ENCODE peak calls at places on chromosomes 7 and 10, in eight cellular contexts. L is HepG2, S is ovary, R is stomach, F is sigmoid colon, V is A549, A is tibial nerve, C is transverse colon. X is an unnamed sample.
A peak's percentile ranks its signal among the peaks of the same experiment; 100 is the strongest.

GRCh38 chr10:124296121-124296812 is 122.5 kb downstream of the OAT start:
- DNase-seq in L (no peak), S (no peak), R (no peak), F (peak; percentile 44), V (no peak), A (no peak), C (no peak), X (peak; percentile 66)

GRCh38 chr10:114458955-114459354 is 54.7 kb upstream of the AFAP1L2 start:
- DNase-seq in L (peak; percentile 8), S (no peak), R (peak; percentile 44), F (peak; percentile 68), V (peak; percentile 40), A (no peak), C (peak; percentile 50), X (no peak)

GRCh38 chr7:106521541-106521940 is 139.4 kb downstream of the CCDC71L start:
- DNase-seq in L (no peak), S (no peak), R (no peak), F (no peak), V (no peak), A (no peak), C (no peak), X (no peak)

GRCh38 chr10:25901199-25901598 is 32.8 kb upstream of the MYO3A start:
- DNase-seq in L (no peak), S (no peak), R (no peak), F (no peak), V (no peak), A (no peak), C (no peak), X (no peak)

GRCh38 chr10:33271969-33272583 is 62.4 kb downstream of the NRP1 start:
- DNase-seq in L (no peak), S (no peak), R (no peak), F (no peak), V (no peak), A (no peak), C (no peak), X (no peak)

GRCh38 chr10:72846225-72846624 is 47.3 kb upstream of the OIT3 start:
- DNase-seq in L (no peak), S (no peak), R (no peak), F (no peak), V (peak; percentile 52), A (no peak), C (no peak), X (no peak)

GRCh38 chr7:64602086-64602485 is 39.2 kb upstream of the ZNF680 start:
- DNase-seq in L (no peak), S (no peak), R (no peak), F (no peak), V (no peak), A (no peak), C (no peak), X (no peak)

GRCh38 chr10:125788156-125789034 is 12.8 kb upstream of the MMP21 start:
- DNase-seq in L (no peak), S (peak; percentile 5), R (no peak), F (no peak), V (no peak), A (no peak), C (no peak), X (no peak)

GRCh38 chr7:155868955-155869783 is 56.9 kb upstream of the SHH start:
- DNase-seq in L (no peak), S (no peak), R (peak; percentile 20), F (peak; percentile 11), V (no peak), A (no peak), C (no peak), X (peak; percentile 40)

GRCh38 chr7:103316378-103316941 is 19.2 kb downstream of the PMPCB start:
- DNase-seq in L (no peak), S (no peak), R (no peak), F (no peak), V (no peak), A (no peak), C (no peak), X (no peak)

GRCh38 chr7:82750007-82750406 is 306.4 kb upstream of the CACNA2D1 start:
- DNase-seq in L (no peak), S (no peak), R (no peak), F (no peak), V (no peak), A (no peak), C (no peak), X (no peak)

GRCh38 chr7:17009007-17009719 is 127.4 kb upstream of the AGR3 start:
- DNase-seq in L (peak; percentile 18), S (no peak), R (no peak), F (no peak), V (no peak), A (no peak), C (no peak), X (no peak)

GRCh38 chr7:2202361-2202761 is 30.4 kb downstream of the MAD1L1 start:
- DNase-seq in L (no peak), S (no peak), R (no peak), F (peak; percentile 58), V (no peak), A (no peak), C (no peak), X (no peak)

GRCh38 chr7:92178928-92179373 is at the start of gene LRRD1:
- DNase-seq in L (peak; percentile 83), S (peak; percentile 82), R (peak; percentile 94), F (peak; percentile 90), V (peak; percentile 65), A (peak; percentile 80), C (peak; percentile 94), X (peak; percentile 93)

GRCh38 chr7:37311282-37311868 is 137.3 kb downstream of the ELMO1 start:
- DNase-seq in L (no peak), S (no peak), R (no peak), F (no peak), V (no peak), A (no peak), C (no peak), X (peak; percentile 67)

GRCh38 chr7:159027803-159028455 is 116.7 kb downstream of the VIPR2 start:
- DNase-seq in L (peak; percentile 12), S (no peak), R (peak; percentile 64), F (peak; percentile 60), V (no peak), A (no peak), C (peak; percentile 66), X (peak; percentile 76)

GRCh38 chr7:98995523-98996161 is 117.3 kb downstream of the TRRAP start:
- DNase-seq in L (no peak), S (no peak), R (no peak), F (no peak), V (no peak), A (no peak), C (no peak), X (peak; percentile 54)

GRCh38 chr10:99630439-99630838 is 10.2 kb upstream of the SLC25A28 start:
- DNase-seq in L (peak; percentile 55), S (no peak), R (peak; percentile 58), F (no peak), V (no peak), A (no peak), C (peak; percentile 29), X (no peak)

GRCh38 chr7:43220250-43220649 is 107.8 kb downstream of the HECW1 start:
- DNase-seq in L (no peak), S (no peak), R (no peak), F (no peak), V (no peak), A (no peak), C (no peak), X (peak; percentile 6)

GRCh38 chr7:68929712-68930395 is 668.4 kb upstream of the AUTS2 start:
- DNase-seq in L (no peak), S (no peak), R (no peak), F (no peak), V (peak; percentile 18), A (no peak), C (no peak), X (no peak)

GRCh38 chr10:43816351-43817321 is 168.0 kb upstream of the ZNF32 start:
- DNase-seq in L (no peak), S (peak; percentile 53), R (peak; percentile 47), F (peak; percentile 76), V (no peak), A (no peak), C (peak; percentile 61), X (no peak)

GRCh38 chr10:1086787-1087186 is 30.6 kb downstream of the WDR37 start:
- DNase-seq in L (no peak), S (no peak), R (no peak), F (no peak), V (no peak), A (no peak), C (no peak), X (no peak)

GRCh38 chr7:44065431-44066110 is at the start of gene PGAM2:
- DNase-seq in L (no peak), S (no peak), R (no peak), F (peak; percentile 79), V (no peak), A (no peak), C (peak; percentile 18), X (no peak)

GRCh38 chr7:83655951-83656556 is 7.1 kb upstream of the SEMA3E start:
- DNase-seq in L (peak; percentile 26), S (no peak), R (peak; percentile 37), F (no peak), V (peak; percentile 13), A (no peak), C (peak; percentile 16), X (no peak)

GRCh38 chr7:147809785-147810184 is 780.8 kb upstream of the C7orf33 start:
- DNase-seq in L (no peak), S (no peak), R (no peak), F (no peak), V (no peak), A (no peak), C (no peak), X (no peak)

GRCh38 chr7:1446611-1447032 is 12.6 kb downstream of the MICALL2 start:
- DNase-seq in L (no peak), S (no peak), R (no peak), F (no peak), V (no peak), A (no peak), C (no peak), X (no peak)

GRCh38 chr10:111037868-111038267 is 39.0 kb upstream of the ADRA2A start:
- DNase-seq in L (no peak), S (no peak), R (no peak), F (no peak), V (peak; percentile 5), A (no peak), C (no peak), X (no peak)

GRCh38 chr10:28432210-28432676 is 100.7 kb upstream of the WAC start:
- DNase-seq in L (peak; percentile 66), S (peak; percentile 39), R (peak; percentile 58), F (peak; percentile 77), V (peak; percentile 79), A (no peak), C (peak; percentile 59), X (no peak)
- TF ChIP-seq EP300 in L (no peak), S (no peak), R (no peak), F (no peak), V (no peak), A (no peak), C (no peak), X (no peak)

GRCh38 chr7:132577206-132578049 is 1.2 kb upstream of the PLXNA4 start:
- DNase-seq in L (no peak), S (peak; percentile 82), R (peak; percentile 40), F (peak; percentile 88), V (peak; percentile 26), A (peak; percentile 42), C (peak; percentile 42), X (peak; percentile 70)
- TF ChIP-seq CTCF in L (peak; percentile 1), S (peak; percentile 32), R (no peak), F (no peak), V (no peak), A (no peak), C (no peak), X (no peak)

GRCh38 chr10:131899695-131900349 is 986 bp upstream of the PPP2R2D start:
- DNase-seq in L (no peak), S (no peak), R (no peak), F (peak; percentile 35), V (peak; percentile 72), A (no peak), C (no peak), X (no peak)
- TF ChIP-seq EP300 in L (no peak), S (no peak), R (no peak), F (no peak), V (no peak), A (no peak), C (no peak), X (no peak)

GRCh38 chr7:35714862-35715261 is 19.9 kb upstream of the HERPUD2 start:
- DNase-seq in L (no peak), S (no peak), R (no peak), F (no peak), V (no peak), A (no peak), C (no peak), X (no peak)
- TF ChIP-seq CTCF in L (peak; percentile 63), S (no peak), R (no peak), F (no peak), V (no peak), A (no peak), C (no peak), X (no peak)

X was measured in suprapubic skin.